ENCODE peak calls at places on chromosomes 1 and 21, in four cellular contexts. I is transverse colon, V is tibial artery, E is tibial nerve. A is an unnamed sample. For H3K4me1, the result is how much of the 10 kb centered on the place peaks cover.

GRCh38 chr1:24720152-24720551 is 25.1 kb upstream of the CLIC4 start:
- DNase-seq in E (peak), V (peak), I (peak), A (peak)

GRCh38 chr1:38331496-38332210 is 285.1 kb upstream of the POU3F1 start:
- DNase-seq in E (no peak), I (no peak), V (no peak), A (no peak)

GRCh38 chr1:35564037-35564883 is 6.7 kb downstream of the NCDN start:
- DNase-seq in E (peak), V (peak), I (peak), A (peak)

GRCh38 chr1:36707221-36707620 is 224.5 kb upstream of the CSF3R start:
- DNase-seq in E (no peak), V (no peak), I (no peak), A (no peak)

GRCh38 chr1:33601751-33602150 is 129.3 kb downstream of the ZSCAN20 start:
- DNase-seq in V (no peak), I (no peak), E (no peak), A (no peak)

GRCh38 chr1:162215902-162216301 is 146.4 kb downstream of the NOS1AP start:
- DNase-seq in E (no peak), V (no peak), I (peak), A (no peak)

GRCh38 chr1:168697376-168697775 is 31.6 kb downstream of the DPT start:
- DNase-seq in E (no peak), I (no peak), V (no peak), A (no peak)

GRCh38 chr21:33767236-33767635 is 124.9 kb downstream of the ITSN1 start:
- DNase-seq in I (no peak), V (no peak), E (no peak), A (no peak)

GRCh38 chr1:223776075-223776814 is 63.9 kb downstream of the CAPN2 start:
- DNase-seq in I (no peak), V (no peak), E (no peak), A (no peak)

GRCh38 chr1:15680131-15680530 is 4.0 kb upstream of the PLEKHM2 start:
- DNase-seq in I (no peak), E (no peak), V (no peak), A (no peak)

GRCh38 chr1:6447818-6448748 is 17.9 kb downstream of the TNFRSF25 start:
- DNase-seq in E (no peak), V (no peak), I (peak), A (no peak)

GRCh38 chr21:31924548-31924947 is 51.7 kb downstream of the HUNK start:
- DNase-seq in I (no peak), V (no peak), E (no peak), A (no peak)

GRCh38 chr1:21552715-21553114 is 43.5 kb downstream of the ALPL start:
- DNase-seq in I (no peak), V (no peak), E (no peak), A (no peak)

GRCh38 chr1:7516341-7516740 is 254.8 kb upstream of the VAMP3 start:
- DNase-seq in E (no peak), I (no peak), V (no peak), A (peak)

GRCh38 chr1:8702121-8702520 is 115.3 kb downstream of the RERE start:
- DNase-seq in I (peak), V (no peak), E (no peak), A (no peak)

GRCh38 chr1:67850611-67851075 is 17.4 kb upstream of the GNG12 start:
- DNase-seq in E (peak), V (peak), I (peak), A (peak)

GRCh38 chr1:54163573-54163972 is 10.8 kb upstream of the CDCP2 start:
- DNase-seq in E (no peak), V (no peak), I (peak), A (no peak)

GRCh38 chr1:100351095-100351884 is 1.0 kb upstream of the CDC14A start:
- DNase-seq in I (peak), V (peak), E (peak), A (peak)

GRCh38 chr1:112882271-112882744 is 73.7 kb downstream of the SLC16A1 start:
- DNase-seq in E (no peak), V (no peak), I (no peak), A (no peak)

GRCh38 chr1:167516404-167517388 is 1.6 kb downstream of the CD247 start:
- DNase-seq in E (no peak), V (no peak), I (no peak), A (no peak)

GRCh38 chr1:167514278-167514677 is 4.1 kb downstream of the CD247 start:
- DNase-seq in I (no peak), V (no peak), E (no peak), A (no peak)

GRCh38 chr1:167515893-167516321 is 2.4 kb downstream of the CD247 start:
- DNase-seq in I (no peak), V (no peak), E (no peak), A (no peak)

GRCh38 chr1:167517535-167518330 is 596 bp downstream of the CD247 start:
- DNase-seq in E (no peak), I (peak), V (no peak), A (no peak)

GRCh38 chr1:167515461-167515860 is 2.9 kb downstream of the CD247 start:
- DNase-seq in I (no peak), E (no peak), V (no peak), A (no peak)
- H3K4me3 ChIP-seq in I (no peak), E (no peak), V (no peak), A (no peak)

GRCh38 chr1:200410566-200410878 is 686 bp upstream of the ZNF281 start:
- DNase-seq in V (no peak), E (no peak), I (peak), A (no peak)
- H3K27ac ChIP-seq in V (no peak), E (peak), I (peak), A (peak)

GRCh38 chr1:42937141-42937696 is 21.4 kb downstream of the SLC2A1 start:
- DNase-seq in V (peak), E (no peak), I (peak), A (no peak)

GRCh38 chr1:42938596-42939184 is 20.0 kb downstream of the SLC2A1 start:
- DNase-seq in I (no peak), E (no peak), V (peak), A (no peak)

GRCh38 chr1:42939216-42939615 is 19.5 kb downstream of the SLC2A1 start:
- DNase-seq in E (no peak), V (peak), I (peak), A (no peak)

GRCh38 chr1:42936309-42937078 is 22.2 kb downstream of the SLC2A1 start:
- DNase-seq in I (peak), V (peak), E (peak), A (no peak)

DNA sequence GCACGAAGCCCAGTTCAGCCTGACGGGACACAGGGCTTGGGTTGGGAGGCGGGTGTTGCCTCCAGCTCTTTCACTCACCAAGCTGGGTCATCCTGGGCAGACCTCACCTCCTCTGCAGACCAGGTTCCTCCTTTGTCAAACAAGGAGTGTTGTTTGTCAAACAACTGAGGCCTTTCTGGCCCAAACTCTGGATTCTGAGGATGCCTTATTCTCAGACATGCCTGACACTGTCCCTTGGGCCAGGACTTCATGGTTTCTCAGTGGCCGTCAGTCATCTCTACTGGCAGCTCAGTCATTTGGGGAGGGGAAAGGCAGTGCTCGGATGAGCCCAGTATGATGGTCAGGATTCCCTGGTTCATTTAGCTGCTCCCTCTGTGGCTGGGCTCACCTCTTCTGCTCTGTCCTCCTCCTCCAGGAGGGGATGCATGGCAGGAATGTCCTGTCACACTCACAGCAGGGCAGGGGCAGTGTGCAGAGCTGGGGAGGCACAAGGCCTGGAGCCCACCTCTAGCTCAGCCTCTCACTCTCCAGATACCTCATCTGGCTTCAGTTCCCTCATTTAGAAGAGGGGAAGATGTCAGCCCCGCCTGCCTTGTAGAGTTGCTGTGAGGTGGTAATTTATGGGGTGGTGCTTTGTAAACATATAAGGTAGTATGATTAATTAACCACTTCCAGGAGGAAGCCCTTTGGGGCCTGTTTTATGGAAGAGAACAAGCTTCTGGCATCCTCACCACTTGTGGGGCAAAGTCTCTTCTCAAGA is 20.7 kb downstream of the SLC2A1 start:
- DNase-seq in V (peak), I (peak), E (no peak), A (no peak)
- H3K4me1 ChIP-seq in V (under half), I (under half), E (half or more), A (half or more)

GRCh38 chr1:236663934-236664333 is 22.4 kb upstream of the ACTN2 start:
- DNase-seq in V (no peak), I (no peak), E (no peak), A (no peak)
- H3K4me3 ChIP-seq in V (no peak), I (no peak), E (no peak), A (no peak)

DNA sequence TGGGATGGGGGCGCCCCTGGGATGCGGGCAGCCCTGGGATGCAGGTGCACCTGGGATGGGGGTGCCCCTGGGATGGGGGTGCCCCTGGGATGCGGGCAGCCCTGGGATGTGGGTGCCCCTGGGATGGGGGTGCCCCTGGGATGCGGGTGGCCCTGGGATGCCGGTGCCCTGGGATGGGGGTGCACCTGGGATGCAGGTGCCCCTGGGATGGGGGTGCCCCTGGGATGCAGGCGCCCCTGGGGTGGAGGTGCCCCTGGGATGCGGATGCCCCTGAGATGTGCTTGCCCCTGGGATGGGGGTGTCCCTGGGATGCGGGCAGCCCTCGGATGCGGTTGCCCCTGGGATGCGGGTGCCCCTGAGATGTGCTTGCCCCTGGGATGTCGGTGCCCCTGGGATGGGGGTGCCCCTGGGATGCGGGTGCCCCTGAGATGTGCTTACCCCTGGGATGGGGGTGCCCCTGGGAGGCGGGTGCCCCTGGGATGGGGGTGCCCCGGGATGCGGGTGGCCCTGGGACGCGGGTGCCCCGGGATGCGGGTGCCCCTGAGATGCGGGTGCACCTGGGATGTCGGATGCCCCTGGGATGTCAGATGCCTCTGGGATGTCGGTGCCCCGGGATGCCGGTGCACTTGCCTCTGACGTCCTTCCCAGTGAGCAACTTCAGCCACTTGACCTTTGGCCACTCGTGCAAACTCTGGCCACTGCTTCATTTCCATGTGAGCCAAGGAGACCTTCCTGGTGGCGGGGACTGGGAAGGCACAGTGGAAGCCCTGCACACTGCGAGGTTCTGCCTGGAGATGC is 37.3 kb upstream of the SLC19A1 start:
- DNase-seq in E (no peak), I (peak), V (peak), A (peak)
- H3K27ac ChIP-seq in E (no peak), I (no peak), V (no peak), A (no peak)

GRCh38 chr1:64948216-64948615 is 18.1 kb downstream of the JAK1 start:
- DNase-seq in E (no peak), I (no peak), V (no peak), A (no peak)
- H3K4me1 ChIP-seq in E (under half), I (under half), V (under half), A (half or more)

GRCh38 chr1:52366517-52366827 is 467 bp upstream of the CC2D1B start:
- DNase-seq in V (no peak), E (no peak), I (no peak), A (no peak)

GRCh38 chr1:52365746-52366516 is at the start of gene CC2D1B:
- DNase-seq in E (peak), I (peak), V (peak), A (peak)

GRCh38 chr1:52365091-52365745 is 787 bp downstream of the CC2D1B start:
- DNase-seq in V (peak), I (peak), E (no peak), A (peak)

GRCh38 chr1:52367272-52367671 is 1.3 kb upstream of the CC2D1B start:
- DNase-seq in V (no peak), I (no peak), E (no peak), A (no peak)

GRCh38 chr1:52368383-52369172 is 2.6 kb upstream of the CC2D1B start:
- DNase-seq in I (peak), V (no peak), E (no peak), A (peak)
- H3K4me3 ChIP-seq in I (peak), V (peak), E (peak), A (peak)

GRCh38 chr1:156078728-156079127 is 3.5 kb downstream of the MEX3A start:
- DNase-seq in E (no peak), V (no peak), I (no peak), A (no peak)

GRCh38 chr1:156075775-156076204 is 6.5 kb downstream of the MEX3A start:
- DNase-seq in E (no peak), V (no peak), I (no peak), A (no peak)

GRCh38 chr1:156077430-156077760 is 4.9 kb downstream of the MEX3A start:
- DNase-seq in E (no peak), I (no peak), V (no peak), A (no peak)

GRCh38 chr1:156075158-156075557 is 7.1 kb downstream of the MEX3A start:
- DNase-seq in E (no peak), I (no peak), V (no peak), A (no peak)

GRCh38 chr1:156076609-156077429 is 5.4 kb downstream of the MEX3A start:
- DNase-seq in I (peak), V (no peak), E (no peak), A (peak)
- H3K27ac ChIP-seq in I (no peak), V (no peak), E (no peak), A (peak)

GRCh38 chr1:64595871-64596515 is 126.1 kb downstream of the CACHD1 start:
- DNase-seq in E (no peak), V (no peak), I (no peak), A (no peak)
- H3K4me1 ChIP-seq in E (under half), V (under half), I (under half), A (under half)

GRCh38 chr1:32334274-32334861 is 1.7 kb downstream of the MARCKSL1 start:
- DNase-seq in V (no peak), I (peak), E (no peak), A (no peak)

GRCh38 chr1:32331549-32331948 is 4.5 kb downstream of the MARCKSL1 start:
- DNase-seq in I (no peak), E (no peak), V (no peak), A (no peak)

GRCh38 chr1:32330558-32331127 is 5.4 kb downstream of the MARCKSL1 start:
- DNase-seq in V (no peak), E (no peak), I (no peak), A (no peak)

GRCh38 chr1:32333251-32333963 is 2.6 kb downstream of the MARCKSL1 start:
- DNase-seq in I (no peak), V (no peak), E (no peak), A (no peak)

GRCh38 chr1:32332290-32333079 is 3.5 kb downstream of the MARCKSL1 start:
- DNase-seq in I (peak), V (no peak), E (no peak), A (no peak)
- H3K4me3 ChIP-seq in I (no peak), V (no peak), E (no peak), A (no peak)